ENCODE peak calls at places on chromosomes 4 and X, in nine cellular contexts. X is gastrocnemius medialis; J is kidney epithelial cell; D is COR-L47; T is iris pigment epithelial cell; G is GM23338; F is activated CD4-positive, alpha-beta T cell treated with anti-CD3 and anti-CD28 coated beads for 1 hour; H is HT1080; A is activated T-cell treated with anti-CD3 and anti-CD28 coated beads, Interleukin-2, amount 50 U/mL, for 72 hours. Q is an unnamed sample.

GRCh38 chrX:127708155-127708554 is 344.0 kb downstream of the ACTRT1 start:
- DNase-seq in X (no peak), J (no peak), D (no peak), T (no peak), G (no peak), F (no peak), H (peak; percentile 75), A (no peak), Q (no peak)

GRCh38 chrX:136781180-136781797 is 557 bp upstream of the ARHGEF6 start:
- DNase-seq in X (peak; percentile 40), J (no peak), D (no peak), T (no peak), G (no peak), F (no peak), H (no peak), A (no peak), Q (no peak)

GRCh38 chr4:25172964-25173917 is 13.0 kb upstream of the SEPSECS start:
- DNase-seq in X (peak; percentile 76), J (peak; percentile 96), D (no peak), T (peak; percentile 99), G (no peak), F (no peak), H (peak; percentile 99), A (no peak), Q (peak; percentile 41)

GRCh38 chr4:80611366-80611765 is 275.8 kb downstream of the CFAP299 start:
- DNase-seq in X (no peak), J (no peak), D (no peak), T (no peak), G (no peak), F (no peak), H (no peak), A (no peak), Q (no peak)

GRCh38 chr4:74375824-74376426 is 11.0 kb downstream of the EREG start:
- DNase-seq in X (no peak), J (no peak), D (no peak), T (no peak), G (no peak), F (no peak), H (no peak), A (no peak), Q (no peak)

GRCh38 chr4:108926058-108926457 is 163.2 kb upstream of the ETNPPL start:
- DNase-seq in X (no peak), J (no peak), D (no peak), T (peak; percentile 20), G (no peak), F (no peak), H (no peak), A (no peak), Q (no peak)

GRCh38 chr4:10023806-10024205 is 2.5 kb upstream of the SLC2A9 start:
- DNase-seq in X (no peak), J (no peak), D (no peak), T (no peak), G (no peak), F (no peak), H (no peak), A (no peak), Q (no peak)

GRCh38 chr4:108342325-108342986 is 173.7 kb upstream of the LEF1 start:
- DNase-seq in X (no peak), J (no peak), D (no peak), T (no peak), G (no peak), F (no peak), H (no peak), A (peak; percentile 30), Q (no peak)

GRCh38 chrX:2177541-2177940 is 323.2 kb downstream of the DHRSX start:
- DNase-seq in X (no peak), J (no peak), D (no peak), T (no peak), G (no peak), F (no peak), H (no peak), A (no peak), Q (no peak)